ENCODE peak calls at places on chromosomes 11 and 22, in eight cellular contexts. K is GM23338, A is HepG2, V is transverse colon, U is suprapubic skin, T is HCT116, E is H1, H is spleen. J is an unnamed sample.

GRCh38 chr22:19943665-19944026 is 2.0 kb upstream of the TXNRD2 start:
- DNase-seq in K (peak), A (peak), V (no peak), U (no peak), T (no peak), E (no peak), H (no peak), J (no peak)

GRCh38 chr11:76770642-76771445 is 12.3 kb upstream of the TSKU start:
- DNase-seq in K (no peak), A (peak), V (peak), U (no peak), T (no peak), E (no peak), H (peak), J (no peak)

GRCh38 chr11:18731427-18731826 is 5.4 kb upstream of the IGSF22 start:
- DNase-seq in K (no peak), A (no peak), V (no peak), U (no peak), T (no peak), E (no peak), H (no peak), J (no peak)

GRCh38 chr11:109249597-109249996 is 172.4 kb upstream of the C11orf87 start:
- DNase-seq in K (no peak), A (no peak), V (no peak), U (no peak), T (no peak), E (no peak), H (no peak), J (no peak)

GRCh38 chr11:104763930-104764717 is 134.1 kb downstream of the CASP12 start:
- DNase-seq in K (no peak), A (no peak), V (no peak), U (no peak), T (no peak), E (no peak), H (no peak), J (no peak)

GRCh38 chr11:96185220-96185768 is 157.7 kb downstream of the MAML2 start:
- DNase-seq in K (no peak), A (no peak), V (no peak), U (no peak), T (no peak), E (no peak), H (no peak), J (no peak)

GRCh38 chr22:17772249-17772962 is 1.9 kb downstream of the BID start:
- DNase-seq in K (no peak), A (no peak), V (no peak), U (no peak), T (no peak), E (no peak), H (peak), J (no peak)

GRCh38 chr11:86743223-86744118 is 56.9 kb upstream of the PRSS23 start:
- DNase-seq in K (no peak), A (peak), V (peak), U (no peak), T (peak), E (no peak), H (no peak), J (no peak)

GRCh38 chr11:17972987-17973386 is 39.9 kb downstream of the SERGEF start:
- DNase-seq in K (peak), A (peak), V (peak), U (no peak), T (peak), E (peak), H (no peak), J (no peak)

GRCh38 chr22:49403102-49403501 is 424.6 kb downstream of the BRD1 start:
- DNase-seq in K (no peak), A (no peak), V (no peak), U (peak), T (no peak), E (no peak), H (peak), J (no peak)

GRCh38 chr22:44366372-44367310 is 53.9 kb upstream of the SHISAL1 start:
- DNase-seq in K (no peak), A (no peak), V (no peak), U (no peak), T (no peak), E (no peak), H (peak), J (no peak)

GRCh38 chr11:28835790-28836189 is 727.6 kb downstream of the METTL15 start:
- DNase-seq in K (no peak), A (no peak), V (no peak), U (no peak), T (no peak), E (no peak), H (no peak), J (no peak)

GRCh38 chr11:21675049-21675616 is 517.8 kb upstream of the ANO5 start:
- DNase-seq in K (no peak), A (no peak), V (no peak), U (no peak), T (no peak), E (no peak), H (no peak), J (no peak)

GRCh38 chr22:50176850-50177536 is 6.5 kb downstream of the PANX2 start:
- DNase-seq in K (peak), A (no peak), V (no peak), U (no peak), T (no peak), E (no peak), H (peak), J (no peak)

GRCh38 chr11:27497284-27497866 is 9.2 kb downstream of the LIN7C start:
- DNase-seq in K (peak), A (peak), V (no peak), U (no peak), T (no peak), E (no peak), H (no peak), J (no peak)

GRCh38 chr11:92376146-92376599 is 151.6 kb downstream of the FAT3 start:
- DNase-seq in K (peak), A (no peak), V (no peak), U (no peak), T (no peak), E (no peak), H (no peak), J (no peak)

GRCh38 chr11:86460461-86461404 is 86.0 kb downstream of the CCDC81 start:
- DNase-seq in K (no peak), A (no peak), V (no peak), U (no peak), T (no peak), E (no peak), H (no peak), J (no peak)

GRCh38 chr11:6438979-6439571 is 1.7 kb downstream of the HPX start:
- DNase-seq in K (peak), A (peak), V (peak), U (no peak), T (peak), E (peak), H (no peak), J (no peak)

GRCh38 chr11:65434667-65435179 is 12.1 kb downstream of the NEAT1 start:
- DNase-seq in K (no peak), A (no peak), V (peak), U (no peak), T (no peak), E (no peak), H (no peak), J (no peak)

GRCh38 chr11:113579292-113579940 is 104.2 kb upstream of the DRD2 start:
- DNase-seq in K (no peak), A (no peak), V (no peak), U (no peak), T (no peak), E (peak), H (no peak), J (no peak)

GRCh38 chr11:131463609-131464008 is 93.2 kb downstream of the NTM start:
- DNase-seq in K (no peak), A (no peak), V (no peak), U (no peak), T (no peak), E (no peak), H (no peak), J (no peak)

GRCh38 chr11:70503201-70503877 is 105.0 kb downstream of the CTTN start:
- DNase-seq in K (no peak), A (no peak), V (no peak), U (no peak), T (no peak), E (no peak), H (peak), J (no peak)

GRCh38 chr11:133506023-133506422 is 26.3 kb downstream of the OPCML start:
- DNase-seq in K (no peak), A (no peak), V (no peak), U (no peak), T (no peak), E (no peak), H (no peak), J (no peak)

GRCh38 chr11:113465786-113466185 is 9.4 kb downstream of the DRD2 start:
- DNase-seq in K (no peak), A (no peak), V (no peak), U (no peak), T (no peak), E (no peak), H (no peak), J (no peak)

GRCh38 chr11:86256608-86257007 is 12.1 kb downstream of the EED start:
- DNase-seq in K (no peak), A (no peak), V (no peak), U (no peak), T (no peak), E (no peak), H (no peak), J (no peak)

GRCh38 chr11:117223741-117224685 is 7.9 kb downstream of the PCSK7 start:
- DNase-seq in K (no peak), A (no peak), V (peak), U (peak), T (no peak), E (no peak), H (no peak), J (no peak)

GRCh38 chr11:10659339-10660216 is 34.0 kb downstream of the IRAG1 start:
- DNase-seq in K (no peak), A (peak), V (peak), U (no peak), T (peak), E (no peak), H (no peak), J (no peak)

GRCh38 chr11:21144556-21144955 is 475.2 kb downstream of the NELL1 start:
- DNase-seq in K (no peak), A (no peak), V (no peak), U (no peak), T (no peak), E (no peak), H (no peak), J (no peak)

GRCh38 chr11:30800904-30801303 is 214.8 kb upstream of the MPPED2 start:
- DNase-seq in K (no peak), A (no peak), V (no peak), U (no peak), T (no peak), E (no peak), H (no peak), J (no peak)

GRCh38 chr11:127247261-127247660 is 246.7 kb upstream of the KIRREL3 start:
- DNase-seq in K (peak), A (no peak), V (no peak), U (no peak), T (no peak), E (no peak), H (no peak), J (no peak)

GRCh38 chr22:34055525-34056200 is 135.4 kb upstream of the LARGE1 start:
- DNase-seq in K (peak), A (peak), V (no peak), U (no peak), T (no peak), E (peak), H (no peak), J (no peak)

GRCh38 chr11:105696000-105696399 is 86.1 kb downstream of the GRIA4 start:
- DNase-seq in K (no peak), A (no peak), V (no peak), U (no peak), T (no peak), E (no peak), H (no peak), J (no peak)

GRCh38 chr11:103358251-103358650 is 249.0 kb downstream of the DYNC2H1 start:
- DNase-seq in K (no peak), A (no peak), V (no peak), U (no peak), T (no peak), E (no peak), H (no peak), J (no peak)

GRCh38 chr11:76317296-76317695 is 63.6 kb downstream of the THAP12 start:
- DNase-seq in K (no peak), A (no peak), V (no peak), U (no peak), T (no peak), E (no peak), H (no peak), J (no peak)

GRCh38 chr11:59542142-59542810 is 30.9 kb downstream of the OR4D9 start:
- DNase-seq in K (no peak), A (no peak), V (no peak), U (no peak), T (no peak), E (no peak), H (no peak), J (no peak)

GRCh38 chr11:15157181-15157580 is 42.5 kb downstream of the INSC start:
- DNase-seq in K (no peak), A (no peak), V (no peak), U (no peak), T (no peak), E (no peak), H (no peak), J (no peak)

DNA sequence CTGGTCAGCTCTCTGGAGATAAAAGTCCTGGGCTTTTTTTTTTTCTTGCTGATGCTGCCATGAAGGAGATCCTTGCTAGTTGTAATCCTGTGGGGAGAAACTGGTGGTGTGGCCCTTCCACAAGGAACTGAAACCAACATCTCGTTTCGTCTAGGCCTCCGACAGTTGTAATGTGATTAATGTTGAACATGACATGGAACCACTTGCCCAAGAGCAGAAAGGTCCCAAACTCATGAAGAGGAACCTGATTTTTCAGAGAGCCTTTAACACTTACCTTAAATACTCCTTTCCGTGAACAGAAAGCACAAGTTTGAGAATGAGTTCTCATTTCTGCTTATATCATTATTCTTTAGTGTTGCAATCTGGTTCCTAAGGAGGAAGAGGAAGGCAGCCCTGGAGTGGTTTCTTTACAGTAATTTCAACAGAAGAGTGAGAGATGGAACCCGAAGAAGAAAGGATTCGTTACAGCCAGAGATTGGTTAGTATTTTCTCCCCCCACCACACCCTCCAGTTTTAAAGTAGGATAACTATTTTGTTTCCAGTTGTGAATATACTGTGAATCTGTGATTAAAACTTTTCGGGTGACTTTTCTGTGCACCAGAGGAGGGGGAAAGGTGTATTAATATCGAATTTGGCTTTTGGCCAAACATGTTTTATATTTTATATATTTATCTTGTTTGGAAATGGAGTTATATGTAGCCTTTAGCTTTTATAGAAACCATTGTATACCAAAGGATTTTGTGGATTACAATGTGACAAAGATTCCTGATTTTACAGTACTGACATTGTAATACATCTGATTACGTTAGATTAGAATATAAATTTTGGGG is 2.0 kb downstream of the KDM2A start:
- DNase-seq in K (no peak), A (no peak), V (peak), U (peak), T (no peak), E (no peak), H (no peak), J (no peak)
- TF ChIP-seq POLR2AphosphoS5 in K (no peak), A (no peak), V (no peak), U (no peak), T (no peak), E (no peak), H (peak), J (no peak)

GRCh38 chr11:11987503-11988022 is 20.9 kb downstream of the DKK3 start:
- DNase-seq in K (peak), A (no peak), V (no peak), U (no peak), T (no peak), E (no peak), H (no peak), J (no peak)

GRCh38 chr11:11984563-11984962 is 23.9 kb downstream of the DKK3 start:
- DNase-seq in K (no peak), A (no peak), V (no peak), U (peak), T (no peak), E (no peak), H (no peak), J (no peak)

GRCh38 chr11:11985016-11985715 is 23.3 kb downstream of the DKK3 start:
- DNase-seq in K (no peak), A (no peak), V (no peak), U (peak), T (no peak), E (no peak), H (no peak), J (no peak)

GRCh38 chr11:11988099-11988651 is 20.3 kb downstream of the DKK3 start:
- DNase-seq in K (no peak), A (no peak), V (no peak), U (peak), T (no peak), E (no peak), H (no peak), J (no peak)

DNA sequence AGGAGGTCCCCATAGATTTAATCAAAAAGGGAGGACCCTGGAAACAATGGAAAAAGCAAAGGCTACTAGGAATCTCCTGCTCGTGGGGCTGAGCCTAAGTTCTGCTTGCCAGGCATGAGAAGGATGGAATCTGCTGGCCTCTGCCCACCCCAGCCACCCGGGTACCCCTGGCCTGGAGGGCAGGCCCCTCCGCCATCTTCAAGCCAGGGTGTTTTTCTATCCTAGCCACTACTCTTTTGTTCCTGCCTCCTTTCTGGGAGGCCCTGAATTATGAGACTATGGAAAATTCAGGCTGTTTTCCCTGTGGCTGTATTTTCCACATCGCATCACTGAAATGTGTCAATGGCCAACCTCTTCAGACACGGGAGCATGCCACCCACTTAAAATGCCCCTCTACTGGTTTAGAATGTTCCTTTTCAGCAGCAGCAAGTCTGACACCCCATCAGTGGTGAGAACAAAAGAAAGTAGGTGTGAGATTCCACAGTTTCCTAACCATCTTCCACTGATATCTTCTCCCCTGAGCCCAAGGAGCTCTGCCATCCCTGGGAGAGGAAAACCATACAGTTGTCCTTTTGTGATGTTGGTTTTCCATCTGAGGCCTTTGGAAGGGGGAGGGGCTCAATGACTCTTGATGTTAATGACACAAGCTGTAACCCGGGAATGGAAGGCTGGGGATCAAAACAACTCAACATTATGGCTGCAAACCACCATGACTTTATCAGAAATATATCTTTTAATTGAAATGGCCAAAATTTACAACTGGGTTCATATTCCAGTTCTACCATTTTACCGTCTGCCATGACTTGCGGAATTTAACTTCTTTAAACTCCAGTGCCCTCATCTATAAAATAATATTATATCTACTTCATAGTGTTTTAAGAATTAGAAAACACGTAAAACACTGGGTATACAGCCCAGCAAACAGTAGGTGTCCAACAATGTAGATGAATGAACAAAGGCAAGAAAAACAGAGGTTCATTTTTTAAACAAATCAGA is 22.2 kb downstream of the DKK3 start:
- DNase-seq in K (peak), A (no peak), V (no peak), U (peak), T (no peak), E (no peak), H (no peak), J (no peak)
- H3K27ac ChIP-seq in K (no peak), A (no peak), V (no peak), U (no peak), T (no peak), E (no peak), H (no peak), J (peak)

DNA sequence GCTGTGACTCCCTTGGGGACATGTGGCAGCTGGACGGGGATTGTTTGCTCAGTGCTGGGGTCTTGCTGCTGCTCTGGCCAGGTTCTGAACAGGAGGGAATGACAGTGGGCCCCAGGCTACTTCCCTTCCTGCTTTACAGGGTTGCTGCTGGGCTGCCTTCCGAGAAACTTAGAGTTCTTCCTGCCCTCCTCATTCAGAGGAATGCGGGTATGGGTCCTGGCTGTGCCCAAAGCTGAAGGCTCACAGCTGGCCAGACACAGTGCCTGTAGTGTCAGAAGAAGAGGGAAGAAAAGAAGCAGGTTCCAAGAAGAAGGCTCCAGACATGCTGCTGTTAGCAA is 108.3 kb upstream of the PARVA start:
- DNase-seq in K (no peak), A (no peak), V (no peak), U (no peak), T (no peak), E (no peak), H (no peak), J (no peak)
- TF ChIP-seq POLR2AphosphoS5 in K (no peak), A (no peak), V (no peak), U (no peak), T (no peak), E (no peak), H (peak), J (no peak)

GRCh38 chr22:37331034-37331428 is 48.7 kb downstream of the CYTH4 start:
- DNase-seq in K (no peak), A (no peak), V (no peak), U (no peak), T (no peak), E (no peak), H (no peak), J (no peak)

GRCh38 chr22:37331811-37332536 is 49.7 kb downstream of the CYTH4 start:
- DNase-seq in K (no peak), A (no peak), V (no peak), U (no peak), T (no peak), E (no peak), H (no peak), J (no peak)

GRCh38 chr22:37329239-37330140 is 47.2 kb downstream of the CYTH4 start:
- DNase-seq in K (no peak), A (no peak), V (no peak), U (no peak), T (no peak), E (no peak), H (no peak), J (no peak)

GRCh38 chr22:37328017-37328416 is 45.7 kb downstream of the CYTH4 start:
- DNase-seq in K (no peak), A (no peak), V (no peak), U (no peak), T (peak), E (no peak), H (no peak), J (no peak)

GRCh38 chr22:37330200-37331033 is 48.1 kb downstream of the CYTH4 start:
- DNase-seq in K (peak), A (peak), V (peak), U (no peak), T (peak), E (peak), H (no peak), J (no peak)
- H3K27ac ChIP-seq in K (no peak), A (no peak), V (no peak), U (no peak), T (peak), E (no peak), H (no peak), J (no peak)

DNA sequence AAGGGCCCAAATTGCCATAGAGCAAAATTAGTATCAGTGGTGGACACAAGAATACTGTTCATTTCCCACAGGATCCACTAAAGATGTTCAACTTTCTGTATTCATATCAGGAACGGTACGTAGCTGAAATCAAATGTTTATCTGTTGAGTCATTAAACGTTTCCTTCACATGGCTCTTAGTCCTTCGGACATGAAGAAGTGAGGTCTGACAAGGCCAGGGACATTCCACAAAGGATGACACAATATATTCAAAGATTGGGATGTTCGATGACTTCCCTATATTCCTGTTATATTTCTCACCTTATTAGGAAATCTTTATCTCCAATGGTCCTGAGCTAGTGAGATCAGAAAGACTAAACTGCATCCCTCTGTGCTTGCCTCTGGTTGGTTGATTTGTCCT is 129.0 kb downstream of the ETS1 start:
- DNase-seq in K (no peak), A (no peak), V (no peak), U (no peak), T (no peak), E (no peak), H (no peak), J (no peak)
- TF ChIP-seq POLR2AphosphoS5 in K (no peak), A (no peak), V (no peak), U (peak), T (no peak), E (no peak), H (peak), J (no peak)